ENCODE peak calls at places on chromosome 4, in seven cellular contexts. A is right lobe of liver, B is tibial artery, R is dorsolateral prefrontal cortex, Q is GM23338, F is lung, U is spleen. S is an unnamed sample.

GRCh38 chr4:111630705-111631104 is 514.5 kb upstream of the FAM241A start:
- DNase-seq in A (no peak), B (no peak), R (no peak), Q (peak; percentile 56), F (no peak), U (no peak), S (no peak)

GRCh38 chr4:177123811-177124210 is 185.9 kb upstream of the NEIL3 start:
- DNase-seq in A (no peak), B (no peak), R (no peak), Q (no peak), F (no peak), U (no peak), S (no peak)

GRCh38 chr4:6044805-6045204 is 26.6 kb upstream of the C4orf50 start:
- DNase-seq in A (no peak), B (no peak), R (no peak), Q (peak; percentile 70), F (no peak), U (no peak), S (no peak)

GRCh38 chr4:163107754-163108153 is 58.9 kb downstream of the NAF1 start:
- DNase-seq in A (no peak), B (no peak), R (no peak), Q (peak; percentile 14), F (no peak), U (no peak), S (no peak)

GRCh38 chr4:182578402-182578801 is 335.2 kb downstream of the TENM3 start:
- DNase-seq in A (no peak), B (no peak), R (no peak), Q (peak; percentile 31), F (peak; percentile 54), U (no peak), S (no peak)

GRCh38 chr4:83075696-83076095 is 38.8 kb downstream of the PLAC8 start:
- DNase-seq in A (no peak), B (no peak), R (no peak), Q (no peak), F (no peak), U (no peak), S (no peak)

GRCh38 chr4:20428410-20429160 is 176.9 kb downstream of the SLIT2 start:
- DNase-seq in A (no peak), B (no peak), R (no peak), Q (peak; percentile 45), F (no peak), U (no peak), S (no peak)

GRCh38 chr4:26320159-26320452 is 708 bp upstream of the RBPJ start:
- DNase-seq in A (no peak), B (no peak), R (no peak), Q (no peak), F (no peak), U (no peak), S (no peak)

GRCh38 chr4:6620296-6620695 is 20.2 kb upstream of the MRFAP1 start:
- DNase-seq in A (no peak), B (no peak), R (peak; percentile 7), Q (no peak), F (no peak), U (peak; percentile 62), S (no peak)

GRCh38 chr4:48065587-48066052 is 49.0 kb downstream of the NIPAL1 start:
- DNase-seq in A (no peak), B (no peak), R (no peak), Q (no peak), F (no peak), U (no peak), S (no peak)

DNA sequence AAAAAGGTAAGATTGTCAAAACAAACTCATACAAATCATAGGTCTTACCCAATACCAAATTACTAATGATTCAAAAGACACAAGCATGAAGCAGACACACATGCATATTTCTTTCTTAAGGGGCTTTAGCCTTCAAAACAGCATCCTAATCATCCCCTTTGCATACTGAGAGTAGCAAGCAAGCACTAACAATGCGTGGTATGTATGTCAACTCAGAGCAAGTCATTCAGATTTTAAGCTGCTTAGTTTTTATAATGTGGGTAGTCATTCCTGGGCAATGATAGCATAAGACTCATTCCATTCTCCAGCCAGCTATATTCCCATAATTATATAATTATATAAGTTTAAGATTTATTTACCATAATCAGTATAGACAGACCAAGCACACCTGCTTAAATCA is 219.6 kb downstream of the DKK2 start:
- DNase-seq in A (no peak), B (no peak), R (no peak), Q (peak; percentile 6), F (no peak), U (no peak), S (no peak)
- H3K27me3 ChIP-seq in A (no peaks in the 10 kb centered on the region), B (no peaks in the 10 kb centered on the region), R (no peaks in the 10 kb centered on the region), Q (no peaks in the 10 kb centered on the region), F (no peaks in the 10 kb centered on the region), U (no peaks in the 10 kb centered on the region), S (no peaks in the 10 kb centered on the region)

DNA sequence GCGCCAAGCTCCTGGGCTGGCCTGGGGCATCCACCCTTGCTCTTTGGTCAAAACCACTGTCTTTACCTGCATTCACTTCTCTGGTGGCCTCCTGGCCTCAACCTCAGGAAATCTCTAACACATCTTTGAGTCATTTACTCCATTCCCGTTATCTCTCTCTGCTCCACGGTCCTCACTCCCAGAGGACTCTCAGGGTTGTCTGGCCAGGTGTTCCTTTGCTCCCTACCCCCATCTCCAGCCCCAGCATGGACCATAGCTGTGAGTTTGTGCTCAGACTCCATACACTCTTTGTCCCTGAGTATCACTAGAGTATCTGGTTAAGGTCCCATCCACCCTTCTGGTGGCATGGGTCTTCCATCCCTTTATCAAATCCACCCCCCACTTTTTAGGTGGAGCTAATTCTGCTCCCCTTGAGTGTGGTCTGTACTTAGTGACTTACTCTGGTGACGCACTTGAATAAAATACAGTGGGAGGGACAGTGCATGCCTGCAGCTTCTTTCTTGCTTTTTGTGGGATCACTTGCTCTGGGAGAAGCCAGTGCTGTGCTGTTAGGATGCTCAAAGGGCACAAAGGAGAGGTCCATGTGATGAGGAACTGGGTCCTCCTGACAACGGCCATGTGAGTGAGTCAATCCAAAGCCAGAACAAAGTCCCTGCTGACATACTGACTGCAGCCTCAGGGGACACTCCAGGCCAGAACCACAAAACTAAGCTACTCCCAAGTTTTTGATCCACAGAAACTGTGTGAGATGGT is 44.3 kb downstream of the IGFBP7 start:
- DNase-seq in A (no peak), B (no peak), R (no peak), Q (no peak), F (no peak), U (no peak), S (no peak)
- H3K27ac ChIP-seq in A (peak overlapping the region; percentile 34), B (peak overlapping the region; percentile 76), R (peak overlapping the region; percentile 55), Q (no peak overlapping the region), F (peak overlapping the region; percentile 34), U (peak overlapping the region; percentile 46), S (peak overlapping the region; percentile 77)

GRCh38 chr4:78068481-78068880 is 11.4 kb downstream of the FRAS1 start:
- DNase-seq in A (no peak), B (no peak), R (no peak), Q (no peak), F (no peak), U (no peak), S (no peak)

GRCh38 chr4:78061939-78062603 is 4.9 kb downstream of the FRAS1 start:
- DNase-seq in A (no peak), B (no peak), R (no peak), Q (no peak), F (no peak), U (no peak), S (no peak)

GRCh38 chr4:78069859-78070258 is 12.7 kb downstream of the FRAS1 start:
- DNase-seq in A (no peak), B (no peak), R (no peak), Q (no peak), F (no peak), U (no peak), S (no peak)

GRCh38 chr4:78069309-78069708 is 12.2 kb downstream of the FRAS1 start:
- DNase-seq in A (no peak), B (no peak), R (no peak), Q (no peak), F (no peak), U (no peak), S (no peak)

GRCh38 chr4:78065514-78066192 is 8.5 kb downstream of the FRAS1 start:
- DNase-seq in A (no peak), B (no peak), R (no peak), Q (peak; percentile 57), F (no peak), U (no peak), S (no peak)
- H3K27me3 ChIP-seq in A (no peaks in the 10 kb centered on the region), B (no peaks in the 10 kb centered on the region), R (no peaks in the 10 kb centered on the region), Q (no peaks in the 10 kb centered on the region), F (no peaks in the 10 kb centered on the region), U (no peaks in the 10 kb centered on the region), S (no peaks in the 10 kb centered on the region)

DNA sequence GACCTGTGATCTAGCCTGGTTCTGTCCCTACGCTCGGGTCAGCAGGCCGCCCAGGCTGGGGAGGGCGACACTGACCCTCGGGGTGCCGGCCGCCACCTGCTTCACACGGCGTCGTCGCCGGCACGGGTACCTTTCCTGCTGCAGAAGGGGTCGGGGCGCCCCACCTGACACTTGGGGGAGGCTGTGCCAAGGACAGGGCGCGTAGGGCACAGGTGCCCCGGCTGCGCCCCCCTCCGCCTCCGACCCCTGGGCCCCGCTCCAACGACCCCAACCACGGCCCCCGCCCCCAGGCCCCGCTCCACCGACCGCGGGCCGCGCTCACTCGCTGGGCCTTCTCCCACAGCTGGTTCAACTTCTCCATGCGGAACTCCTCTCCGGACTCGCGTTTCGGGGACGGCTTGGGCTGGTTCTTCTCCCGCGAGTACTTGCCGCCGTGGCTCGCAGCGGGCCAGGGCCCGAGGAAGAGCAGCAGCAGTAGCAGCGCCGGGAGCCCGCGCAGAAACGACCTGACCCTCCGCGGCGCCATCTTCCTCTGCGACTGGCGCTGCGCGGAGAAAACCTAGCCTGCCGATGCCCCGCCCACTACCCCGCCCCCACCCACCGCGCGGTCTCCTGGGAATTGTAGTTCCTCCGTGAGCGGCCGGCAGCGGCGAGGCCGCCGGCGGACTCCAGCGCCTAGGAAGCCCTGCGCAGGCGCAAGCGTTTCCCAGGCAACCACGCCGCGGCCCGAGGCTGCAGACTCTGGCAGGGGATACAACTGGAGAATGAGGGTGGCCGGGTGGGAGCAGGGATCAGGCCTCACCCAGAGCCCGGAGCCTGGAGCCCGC is at the start of gene LRPAP1:
- DNase-seq in A (peak; percentile 97), B (peak; percentile 89), R (peak; percentile 98), Q (peak; percentile 94), F (peak; percentile 93), U (peak; percentile 98), S (peak; percentile 33)
- H3K27ac ChIP-seq in A (no peak within 1 kb of the TSS), B (peak within 1 kb of the TSS; percentile 70), R (peak within 1 kb of the TSS; percentile 64), Q (no peak within 1 kb of the TSS), F (peak within 1 kb of the TSS; percentile 87), U (peak within 1 kb of the TSS; percentile 77), S (peak within 1 kb of the TSS; percentile 83)

DNA sequence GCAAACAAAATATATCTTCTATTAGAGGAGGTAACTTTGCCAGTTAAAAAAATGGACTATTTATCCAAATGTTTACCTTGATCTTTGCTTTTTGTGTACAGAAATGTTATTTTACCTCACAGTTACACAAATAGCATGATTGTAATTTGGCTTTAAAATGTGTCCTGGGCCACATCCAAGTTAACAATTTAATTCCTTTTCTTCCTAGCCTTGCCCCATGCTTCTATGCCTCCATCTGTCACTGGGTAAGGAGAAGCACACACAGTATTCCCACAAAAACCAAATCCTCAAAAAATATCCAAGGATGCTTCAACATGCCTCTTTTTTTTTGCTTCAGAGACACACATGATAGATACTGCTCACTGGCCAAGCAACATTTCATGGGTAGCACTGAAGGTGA is 30.9 kb downstream of the GRXCR1 start:
- DNase-seq in A (no peak), B (no peak), R (no peak), Q (no peak), F (no peak), U (no peak), S (no peak)
- H3K27me3 ChIP-seq in A (no peaks in the 10 kb centered on the region), B (no peaks in the 10 kb centered on the region), R (no peaks in the 10 kb centered on the region), Q (no peaks in the 10 kb centered on the region), F (peaks cover 2% of the 10 kb centered on the region), U (no peaks in the 10 kb centered on the region), S (no peaks in the 10 kb centered on the region)